ENCODE peak calls at places on chromosomes 7 and 10, in eight cellular contexts. One of them, this sample, is unnamed.

GRCh38 chr7:55086413-55087201 is 67.8 kb downstream of the EGFR start:
- DNase-seq in GM04504: peak
- DNase-seq in epithelial cell of prostate: no peak
- DNase-seq in nephron progenitor cell: no peak
- DNase-seq in lung microvascular endothelial cell: peak
- DNase-seq in fibroblast of the aortic adventitia: peak
- DNase-seq in activated CD8-positive, alpha-beta T cell treated with anti-CD3 and anti-CD28 coated beads, Interleukin-2, amount 10 ng/mL, durations not matched to agents 7 days and 5 days: no peak
- DNase-seq in fibroblast of villous mesenchyme: peak
- DNase-seq in this sample: no peak

GRCh38 chr7:4882742-4883351 is 669 bp downstream of the RADIL start:
- DNase-seq in fibroblast of the aortic adventitia: no peak
- DNase-seq in lung microvascular endothelial cell: peak
- DNase-seq in nephron progenitor cell: peak
- DNase-seq in activated CD8-positive, alpha-beta T cell treated with anti-CD3 and anti-CD28 coated beads, Interleukin-2, amount 10 ng/mL, durations not matched to agents 7 days and 5 days: no peak
- DNase-seq in GM04504: no peak
- DNase-seq in fibroblast of villous mesenchyme: no peak
- DNase-seq in epithelial cell of prostate: no peak
- DNase-seq in this sample: no peak

GRCh38 chr10:61950449-61951143 is 49.1 kb downstream of the ARID5B start:
- DNase-seq in fibroblast of the aortic adventitia: no peak
- DNase-seq in activated CD8-positive, alpha-beta T cell treated with anti-CD3 and anti-CD28 coated beads, Interleukin-2, amount 10 ng/mL, durations not matched to agents 7 days and 5 days: no peak
- DNase-seq in fibroblast of villous mesenchyme: no peak
- DNase-seq in GM04504: no peak
- DNase-seq in nephron progenitor cell: no peak
- DNase-seq in epithelial cell of prostate: no peak
- DNase-seq in lung microvascular endothelial cell: no peak
- DNase-seq in this sample: no peak

GRCh38 chr10:15715619-15716227 is 4.0 kb downstream of the ITGA8 start:
- DNase-seq in epithelial cell of prostate: no peak
- DNase-seq in activated CD8-positive, alpha-beta T cell treated with anti-CD3 and anti-CD28 coated beads, Interleukin-2, amount 10 ng/mL, durations not matched to agents 7 days and 5 days: no peak
- DNase-seq in lung microvascular endothelial cell: peak
- DNase-seq in GM04504: no peak
- DNase-seq in fibroblast of villous mesenchyme: peak
- DNase-seq in fibroblast of the aortic adventitia: peak
- DNase-seq in nephron progenitor cell: peak
- DNase-seq in this sample: no peak

GRCh38 chr10:8047452-8048280 is 6.8 kb upstream of the GATA3 start:
- DNase-seq in fibroblast of the aortic adventitia: no peak
- DNase-seq in lung microvascular endothelial cell: no peak
- DNase-seq in activated CD8-positive, alpha-beta T cell treated with anti-CD3 and anti-CD28 coated beads, Interleukin-2, amount 10 ng/mL, durations not matched to agents 7 days and 5 days: no peak
- DNase-seq in GM04504: no peak
- DNase-seq in epithelial cell of prostate: no peak
- DNase-seq in nephron progenitor cell: peak
- DNase-seq in fibroblast of villous mesenchyme: no peak
- DNase-seq in this sample: no peak

GRCh38 chr7:8620169-8620568 is 186.8 kb downstream of the NXPH1 start:
- DNase-seq in epithelial cell of prostate: no peak
- DNase-seq in fibroblast of the aortic adventitia: no peak
- DNase-seq in activated CD8-positive, alpha-beta T cell treated with anti-CD3 and anti-CD28 coated beads, Interleukin-2, amount 10 ng/mL, durations not matched to agents 7 days and 5 days: no peak
- DNase-seq in fibroblast of villous mesenchyme: no peak
- DNase-seq in nephron progenitor cell: no peak
- DNase-seq in lung microvascular endothelial cell: no peak
- DNase-seq in GM04504: no peak
- DNase-seq in this sample: no peak

GRCh38 chr7:149635561-149636329 is 137.6 kb downstream of the ZNF467 start:
- DNase-seq in GM04504: no peak
- DNase-seq in fibroblast of the aortic adventitia: no peak
- DNase-seq in nephron progenitor cell: peak
- DNase-seq in epithelial cell of prostate: no peak
- DNase-seq in activated CD8-positive, alpha-beta T cell treated with anti-CD3 and anti-CD28 coated beads, Interleukin-2, amount 10 ng/mL, durations not matched to agents 7 days and 5 days: no peak
- DNase-seq in fibroblast of villous mesenchyme: peak
- DNase-seq in lung microvascular endothelial cell: no peak
- DNase-seq in this sample: no peak

GRCh38 chr7:102978280-102978679 is 65.5 kb downstream of the LRRC17 start:
- DNase-seq in fibroblast of the aortic adventitia: peak
- DNase-seq in activated CD8-positive, alpha-beta T cell treated with anti-CD3 and anti-CD28 coated beads, Interleukin-2, amount 10 ng/mL, durations not matched to agents 7 days and 5 days: no peak
- DNase-seq in fibroblast of villous mesenchyme: peak
- DNase-seq in GM04504: peak
- DNase-seq in lung microvascular endothelial cell: peak
- DNase-seq in epithelial cell of prostate: no peak
- DNase-seq in nephron progenitor cell: no peak
- DNase-seq in this sample: no peak

GRCh38 chr10:118471863-118472262 is 123.6 kb downstream of the PRLHR start:
- DNase-seq in activated CD8-positive, alpha-beta T cell treated with anti-CD3 and anti-CD28 coated beads, Interleukin-2, amount 10 ng/mL, durations not matched to agents 7 days and 5 days: no peak
- DNase-seq in nephron progenitor cell: no peak
- DNase-seq in GM04504: peak
- DNase-seq in fibroblast of the aortic adventitia: peak
- DNase-seq in epithelial cell of prostate: peak
- DNase-seq in lung microvascular endothelial cell: no peak
- DNase-seq in fibroblast of villous mesenchyme: no peak
- DNase-seq in this sample: peak

GRCh38 chr7:133635541-133635940 is 382.7 kb downstream of the EXOC4 start:
- DNase-seq in epithelial cell of prostate: no peak
- DNase-seq in fibroblast of villous mesenchyme: no peak
- DNase-seq in fibroblast of the aortic adventitia: no peak
- DNase-seq in activated CD8-positive, alpha-beta T cell treated with anti-CD3 and anti-CD28 coated beads, Interleukin-2, amount 10 ng/mL, durations not matched to agents 7 days and 5 days: no peak
- DNase-seq in nephron progenitor cell: no peak
- DNase-seq in lung microvascular endothelial cell: no peak
- DNase-seq in GM04504: no peak
- DNase-seq in this sample: no peak

GRCh38 chr7:29123611-29124190 is 22.6 kb downstream of the CPVL start:
- DNase-seq in nephron progenitor cell: no peak
- DNase-seq in fibroblast of the aortic adventitia: no peak
- DNase-seq in fibroblast of villous mesenchyme: no peak
- DNase-seq in lung microvascular endothelial cell: no peak
- DNase-seq in GM04504: no peak
- DNase-seq in activated CD8-positive, alpha-beta T cell treated with anti-CD3 and anti-CD28 coated beads, Interleukin-2, amount 10 ng/mL, durations not matched to agents 7 days and 5 days: no peak
- DNase-seq in epithelial cell of prostate: no peak
- DNase-seq in this sample: no peak

GRCh38 chr10:536935-537334 is 152.5 kb downstream of the DIP2C start:
- DNase-seq in activated CD8-positive, alpha-beta T cell treated with anti-CD3 and anti-CD28 coated beads, Interleukin-2, amount 10 ng/mL, durations not matched to agents 7 days and 5 days: no peak
- DNase-seq in GM04504: no peak
- DNase-seq in fibroblast of villous mesenchyme: no peak
- DNase-seq in epithelial cell of prostate: no peak
- DNase-seq in lung microvascular endothelial cell: no peak
- DNase-seq in fibroblast of the aortic adventitia: no peak
- DNase-seq in nephron progenitor cell: no peak
- DNase-seq in this sample: no peak

GRCh38 chr7:29281782-29282541 is 87.4 kb downstream of the CHN2 start:
- DNase-seq in epithelial cell of prostate: peak
- DNase-seq in fibroblast of villous mesenchyme: peak
- DNase-seq in nephron progenitor cell: peak
- DNase-seq in activated CD8-positive, alpha-beta T cell treated with anti-CD3 and anti-CD28 coated beads, Interleukin-2, amount 10 ng/mL, durations not matched to agents 7 days and 5 days: no peak
- DNase-seq in fibroblast of the aortic adventitia: no peak
- DNase-seq in GM04504: peak
- DNase-seq in lung microvascular endothelial cell: peak
- DNase-seq in this sample: peak

This sample was measured in keratinocyte.